ENCODE peak calls at places on chromosomes 13 and 19, in four cellular contexts. Y is right atrium auricular region, V is tibial artery, H is HCT116. A is an unnamed sample.

GRCh38 chr19:38838208-38838985 is 6.8 kb upstream of the ECH1 start:
- DNase-seq in Y (no peak), H (peak; percentile 46), V (no peak), A (peak; percentile 80)

GRCh38 chr19:35592226-35592625 is 6.3 kb downstream of the PMIS2 start:
- DNase-seq in V (no peak), Y (no peak), H (peak; percentile 53), A (no peak)

GRCh38 chr13:51826606-51827005 is 18.4 kb downstream of the TMEM272 start:
- DNase-seq in V (no peak), H (no peak), Y (no peak), A (no peak)

GRCh38 chr19:16030964-16031871 is 45.1 kb upstream of the TPM4 start:
- DNase-seq in Y (no peak), H (no peak), V (no peak), A (no peak)

GRCh38 chr13:94419304-94419943 is 60.1 kb downstream of the DCT start:
- DNase-seq in Y (no peak), H (no peak), V (no peak), A (no peak)

GRCh38 chr13:51249767-51250741 is 27.9 kb downstream of the FAM124A start:
- DNase-seq in H (peak; percentile 4), Y (no peak), V (no peak), A (no peak)

GRCh38 chr19:5028229-5028886 is 59.4 kb downstream of the KDM4B start:
- DNase-seq in V (no peak), Y (no peak), H (no peak), A (no peak)

GRCh38 chr13:91135949-91136348 is 211.5 kb upstream of the MIR17HG start:
- DNase-seq in Y (no peak), H (no peak), V (no peak), A (no peak)

GRCh38 chr19:5591476-5591875 is 23.7 kb upstream of the TINCR start:
- DNase-seq in V (no peak), H (no peak), Y (no peak), A (no peak)

GRCh38 chr19:6067975-6068374 is 42.3 kb downstream of the RFX2 start:
- DNase-seq in Y (peak; percentile 56), V (no peak), H (no peak), A (no peak)

GRCh38 chr13:97116754-97117153 is 105.4 kb upstream of the MBNL2 start:
- DNase-seq in Y (no peak), H (no peak), V (no peak), A (no peak)

GRCh38 chr13:95865080-95865597 is 188.1 kb downstream of the UGGT2 start:
- DNase-seq in V (no peak), H (no peak), Y (no peak), A (no peak)

GRCh38 chr19:49593233-49594113 is 2.5 kb downstream of the PRR12 start:
- DNase-seq in Y (peak; percentile 96), V (peak; percentile 92), H (peak; percentile 89), A (peak; percentile 86)

GRCh38 chr13:46382224-46382623 is 4.8 kb downstream of the RUBCNL start:
- DNase-seq in H (no peak), Y (no peak), V (no peak), A (no peak)

GRCh38 chr13:48158915-48159314 is 64.0 kb upstream of the MED4 start:
- DNase-seq in V (no peak), Y (no peak), H (no peak), A (no peak)

GRCh38 chr13:99104396-99104795 is 96.3 kb upstream of the UBAC2 start:
- DNase-seq in V (no peak), H (no peak), Y (no peak), A (no peak)

GRCh38 chr13:28658796-28659610 is at the start of gene POMP:
- DNase-seq in Y (peak; percentile 93), V (peak; percentile 92), H (peak; percentile 68), A (peak; percentile 90)

GRCh38 chr19:6820237-6820636 is 47.7 kb downstream of the VAV1 start:
- DNase-seq in Y (no peak), H (no peak), V (no peak), A (no peak)

GRCh38 chr13:108176685-108177274 is 38.6 kb downstream of the LIG4 start:
- DNase-seq in V (no peak), H (peak; percentile 36), Y (no peak), A (peak; percentile 44)

GRCh38 chr13:49503951-49504350 is 8.2 kb downstream of the PHF11 start:
- DNase-seq in H (no peak), Y (no peak), V (no peak), A (no peak)

GRCh38 chr19:5005096-5005495 is 36.2 kb downstream of the KDM4B start:
- DNase-seq in Y (no peak), V (no peak), H (no peak), A (no peak)

GRCh38 chr19:28884786-28885476 is 328.0 kb downstream of the UQCRFS1 start:
- DNase-seq in Y (no peak), V (no peak), H (no peak), A (no peak)

GRCh38 chr13:101868585-101869469 is 416.4 kb downstream of the ITGBL1 start:
- DNase-seq in H (no peak), V (no peak), Y (no peak), A (no peak)

GRCh38 chr19:55251296-55252081 is 7.3 kb downstream of the PPP6R1 start:
- DNase-seq in Y (no peak), V (no peak), H (no peak), A (no peak)

GRCh38 chr13:91546865-91547264 is 148.4 kb downstream of the GPC5 start:
- DNase-seq in Y (no peak), V (no peak), H (no peak), A (no peak)

GRCh38 chr19:14333101-14333871 is 48.0 kb upstream of the ADGRE5 start:
- DNase-seq in Y (no peak), H (no peak), V (no peak), A (no peak)

GRCh38 chr19:17114414-17114831 is 38.8 kb downstream of the MYO9B start:
- DNase-seq in V (no peak), H (no peak), Y (no peak), A (no peak)

GRCh38 chr13:87884874-87885273 is 213.7 kb downstream of the SLITRK5 start:
- DNase-seq in H (no peak), Y (no peak), V (no peak), A (no peak)

GRCh38 chr13:78572459-78572858 is 30.9 kb downstream of the POU4F1 start:
- DNase-seq in Y (no peak), V (no peak), H (no peak), A (no peak)
- H3K4me1 ChIP-seq in Y (no peaks in the 10 kb centered on the region), V (no peaks in the 10 kb centered on the region), H (no peaks in the 10 kb centered on the region), A (no peaks in the 10 kb centered on the region)

GRCh38 chr13:41470187-41470586 is 12.8 kb downstream of the RGCC start:
- DNase-seq in V (no peak), H (no peak), Y (no peak), A (no peak)

GRCh38 chr13:41465215-41465907 is 8.0 kb downstream of the RGCC start:
- DNase-seq in V (peak; percentile 64), Y (no peak), H (no peak), A (no peak)

GRCh38 chr13:41465965-41466364 is 8.6 kb downstream of the RGCC start:
- DNase-seq in V (no peak), Y (no peak), H (no peak), A (no peak)

GRCh38 chr13:41467546-41467945 is 10.2 kb downstream of the RGCC start:
- DNase-seq in H (no peak), V (no peak), Y (no peak), A (no peak)

GRCh38 chr13:41468631-41469030 is 11.3 kb downstream of the RGCC start:
- DNase-seq in V (no peak), H (no peak), Y (no peak), A (no peak)
- H3K4me1 ChIP-seq in V (peaks cover 12% of the 10 kb centered on the region), H (peaks cover 5% of the 10 kb centered on the region), Y (peaks cover 32% of the 10 kb centered on the region), A (no peaks in the 10 kb centered on the region)

DNA sequence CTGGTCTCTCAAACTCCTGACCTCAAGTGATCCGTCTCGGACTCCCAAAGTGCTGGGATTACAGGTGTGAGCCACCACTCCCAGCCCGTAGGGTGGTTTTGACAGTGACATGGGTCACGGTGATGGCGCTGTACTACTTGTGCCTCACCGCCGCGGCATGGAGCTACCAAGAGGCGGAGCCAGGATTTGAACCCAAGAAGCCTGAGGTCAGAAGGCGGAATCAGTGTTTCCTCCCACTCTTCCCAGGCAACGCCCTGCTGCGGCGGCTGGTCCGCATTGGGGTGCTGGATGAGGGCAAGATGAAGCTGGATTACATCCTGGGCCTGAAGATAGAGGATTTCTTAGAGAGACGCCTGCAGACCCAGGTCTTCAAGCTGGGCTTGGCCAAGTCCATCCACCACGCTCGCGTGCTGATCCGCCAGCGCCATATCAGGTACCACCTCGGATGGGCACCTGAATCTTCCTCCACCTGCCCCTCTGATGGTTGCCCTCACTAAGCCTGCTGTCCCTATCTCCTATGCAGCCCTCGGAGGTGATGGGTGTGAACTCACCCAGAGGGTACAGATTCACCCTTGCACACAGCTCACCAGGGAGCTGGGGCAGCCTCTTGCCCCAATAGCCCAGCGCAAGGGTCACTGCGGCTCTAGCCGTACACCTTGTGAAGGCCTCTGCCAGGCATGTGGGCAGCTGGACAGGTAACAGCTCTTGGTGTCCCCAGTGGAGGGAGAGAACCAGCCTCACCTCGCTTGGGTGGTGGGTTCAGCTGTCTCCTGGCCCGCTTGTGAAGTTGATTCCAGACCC is 5.6 kb downstream of the RPS9 start:
- DNase-seq in H (no peak), Y (no peak), V (no peak), A (no peak)
- H3K4me1 ChIP-seq in H (peaks cover 63% of the 10 kb centered on the region), Y (peaks cover 95% of the 10 kb centered on the region), V (peaks cover 53% of the 10 kb centered on the region), A (peaks cover 91% of the 10 kb centered on the region)

GRCh38 chr19:34179066-34179465 is 6.8 kb downstream of the LSM14A start:
- DNase-seq in Y (no peak), H (no peak), V (no peak), A (no peak)

GRCh38 chr19:34173145-34173956 is 1.0 kb downstream of the LSM14A start:
- DNase-seq in Y (no peak), V (no peak), H (no peak), A (peak; percentile 94)

GRCh38 chr19:34178276-34178614 is 5.9 kb downstream of the LSM14A start:
- DNase-seq in Y (no peak), H (no peak), V (no peak), A (no peak)

GRCh38 chr19:34180273-34180672 is 8.0 kb downstream of the LSM14A start:
- DNase-seq in Y (no peak), V (no peak), H (no peak), A (no peak)

DNA sequence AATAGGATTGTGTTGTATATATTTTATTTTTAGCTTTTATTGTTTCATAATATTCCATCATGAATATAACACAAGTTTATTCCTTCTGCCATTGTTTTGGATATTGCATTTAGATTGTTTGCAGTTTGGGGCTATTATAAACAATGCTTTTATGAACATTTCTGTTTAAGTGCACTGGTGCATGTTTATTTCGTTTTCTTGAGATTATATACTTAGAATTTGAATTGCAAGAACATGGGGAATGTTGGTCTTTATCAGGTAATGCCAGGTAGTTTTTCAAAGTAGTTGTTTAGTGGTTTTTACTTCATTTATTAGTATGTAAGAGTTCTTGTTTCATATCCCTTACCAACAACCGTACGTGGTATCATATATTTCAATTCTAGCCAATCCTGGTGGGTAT is 4.3 kb downstream of the LSM14A start:
- DNase-seq in H (no peak), V (no peak), Y (no peak), A (no peak)
- H3K4me1 ChIP-seq in H (peaks cover 37% of the 10 kb centered on the region), V (peaks cover 65% of the 10 kb centered on the region), Y (peaks cover 87% of the 10 kb centered on the region), A (peaks cover 28% of the 10 kb centered on the region)

A was measured in Caco-2.